ENCODE peak calls at places on chromosomes 12 and 14, in eight cellular contexts. One of them, this sample, is unnamed.

GRCh38 chr12:52087961-52088820 is 8.7 kb downstream of the SMIM41 start:
- DNase-seq in foreskin fibroblast: no peak
- DNase-seq in GM13976: peak; percentile 75
- DNase-seq in psoas muscle: no peak
- DNase-seq in kidney: peak; percentile 48
- DNase-seq in lower lobe of right lung: no peak
- DNase-seq in transverse colon: no peak
- DNase-seq in thoracic aorta: no peak
- DNase-seq in this sample: no peak

GRCh38 chr12:88057994-88058718 is 29.0 kb upstream of the C12orf50 start:
- DNase-seq in foreskin fibroblast: peak; percentile 40
- DNase-seq in GM13976: no peak
- DNase-seq in psoas muscle: no peak
- DNase-seq in kidney: no peak
- DNase-seq in lower lobe of right lung: no peak
- DNase-seq in transverse colon: no peak
- DNase-seq in thoracic aorta: no peak
- DNase-seq in this sample: no peak

GRCh38 chr14:75294649-75295033 is 16.0 kb downstream of the FOS start:
- DNase-seq in foreskin fibroblast: no peak
- DNase-seq in GM13976: peak; percentile 41
- DNase-seq in psoas muscle: no peak
- DNase-seq in kidney: no peak
- DNase-seq in lower lobe of right lung: no peak
- DNase-seq in transverse colon: no peak
- DNase-seq in thoracic aorta: no peak
- DNase-seq in this sample: no peak

GRCh38 chr14:67186789-67187188 is 2.5 kb upstream of the GARIN2 start:
- DNase-seq in foreskin fibroblast: peak; percentile 18
- DNase-seq in GM13976: no peak
- DNase-seq in psoas muscle: no peak
- DNase-seq in kidney: no peak
- DNase-seq in lower lobe of right lung: no peak
- DNase-seq in transverse colon: peak; percentile 14
- DNase-seq in thoracic aorta: no peak
- DNase-seq in this sample: peak; percentile 81

GRCh38 chr12:124772467-124773170 is 91.0 kb downstream of the SCARB1 start:
- DNase-seq in foreskin fibroblast: no peak
- DNase-seq in GM13976: no peak
- DNase-seq in psoas muscle: no peak
- DNase-seq in kidney: no peak
- DNase-seq in lower lobe of right lung: no peak
- DNase-seq in transverse colon: no peak
- DNase-seq in thoracic aorta: no peak
- DNase-seq in this sample: no peak

GRCh38 chr12:91980345-91980744 is 165.3 kb downstream of the BTG1 start:
- DNase-seq in foreskin fibroblast: no peak
- DNase-seq in GM13976: no peak
- DNase-seq in psoas muscle: no peak
- DNase-seq in kidney: no peak
- DNase-seq in lower lobe of right lung: no peak
- DNase-seq in transverse colon: no peak
- DNase-seq in thoracic aorta: no peak
- DNase-seq in this sample: no peak

GRCh38 chr12:45336331-45336730 is 120.4 kb downstream of the ANO6 start:
- DNase-seq in foreskin fibroblast: peak; percentile 93
- DNase-seq in GM13976: no peak
- DNase-seq in psoas muscle: no peak
- DNase-seq in kidney: no peak
- DNase-seq in lower lobe of right lung: no peak
- DNase-seq in transverse colon: no peak
- DNase-seq in thoracic aorta: no peak
- DNase-seq in this sample: no peak

GRCh38 chr12:106269150-106269771 is 21.4 kb upstream of the CKAP4 start:
- DNase-seq in foreskin fibroblast: no peak
- DNase-seq in GM13976: no peak
- DNase-seq in psoas muscle: no peak
- DNase-seq in kidney: no peak
- DNase-seq in lower lobe of right lung: no peak
- DNase-seq in transverse colon: no peak
- DNase-seq in thoracic aorta: no peak
- DNase-seq in this sample: no peak

GRCh38 chr12:108907861-108908302 is 28.0 kb downstream of the DAO start:
- DNase-seq in foreskin fibroblast: no peak
- DNase-seq in GM13976: no peak
- DNase-seq in psoas muscle: no peak
- DNase-seq in kidney: no peak
- DNase-seq in lower lobe of right lung: no peak
- DNase-seq in transverse colon: no peak
- DNase-seq in thoracic aorta: no peak
- DNase-seq in this sample: no peak

DNA sequence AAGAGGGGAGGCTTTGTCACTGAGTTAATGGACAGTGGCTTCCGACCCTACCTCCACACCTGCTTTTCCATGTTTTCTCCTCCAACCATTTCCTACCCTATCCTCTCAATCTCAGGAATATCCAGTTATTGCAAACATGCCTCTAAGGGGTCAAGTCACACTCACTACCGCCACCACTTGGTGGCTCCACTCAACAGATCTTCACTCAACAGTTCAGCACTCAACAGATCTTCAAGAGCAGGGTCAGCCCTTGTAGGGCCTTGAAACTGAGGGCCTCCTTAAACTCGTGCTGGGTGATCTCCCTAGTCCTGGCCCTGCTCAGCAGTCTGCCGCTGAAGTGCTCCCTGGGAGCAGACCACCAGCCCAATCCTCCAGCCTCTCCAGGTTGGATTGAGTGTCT is 14.2 kb downstream of the ZNF641 start:
- DNase-seq in foreskin fibroblast: no peak
- DNase-seq in GM13976: no peak
- DNase-seq in psoas muscle: no peak
- DNase-seq in kidney: no peak
- DNase-seq in lower lobe of right lung: no peak
- DNase-seq in transverse colon: no peak
- DNase-seq in thoracic aorta: no peak
- DNase-seq in this sample: no peak
- TF ChIP-seq CTCF in foreskin fibroblast: no peak
- TF ChIP-seq CTCF in GM13976: no peak
- TF ChIP-seq CTCF in psoas muscle: no peak
- TF ChIP-seq CTCF in kidney: no peak
- TF ChIP-seq CTCF in lower lobe of right lung: peak; percentile 12
- TF ChIP-seq CTCF in transverse colon: no peak
- TF ChIP-seq CTCF in thoracic aorta: no peak
- TF ChIP-seq CTCF in this sample: peak; percentile 35

DNA sequence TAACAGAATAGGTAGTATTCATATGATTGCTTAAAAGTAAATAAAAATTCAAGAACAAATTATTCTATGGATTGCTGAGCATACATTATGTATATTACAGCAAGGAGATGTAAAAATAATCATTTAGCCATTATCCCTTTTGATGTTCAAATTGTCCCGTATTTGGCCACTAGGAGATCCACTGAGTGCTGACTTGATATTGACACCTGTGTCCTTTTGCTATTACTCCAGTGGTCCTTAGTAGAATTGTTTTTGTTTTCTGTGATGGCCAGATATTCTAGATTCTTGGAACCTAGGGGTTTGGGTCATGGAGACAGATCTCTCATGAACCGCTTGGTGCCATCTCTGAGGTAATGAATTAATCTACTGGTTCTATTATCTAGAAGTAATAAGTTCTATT is 16.8 kb downstream of the ERO1A start:
- DNase-seq in foreskin fibroblast: no peak
- DNase-seq in GM13976: no peak
- DNase-seq in psoas muscle: no peak
- DNase-seq in kidney: no peak
- DNase-seq in lower lobe of right lung: no peak
- DNase-seq in transverse colon: no peak
- DNase-seq in thoracic aorta: no peak
- DNase-seq in this sample: no peak
- TF ChIP-seq CTCF in foreskin fibroblast: peak; percentile 16
- TF ChIP-seq CTCF in GM13976: no peak
- TF ChIP-seq CTCF in psoas muscle: no peak
- TF ChIP-seq CTCF in kidney: peak; percentile 14
- TF ChIP-seq CTCF in lower lobe of right lung: peak; percentile 13
- TF ChIP-seq CTCF in transverse colon: peak; percentile 36
- TF ChIP-seq CTCF in thoracic aorta: peak; percentile 8
- TF ChIP-seq CTCF in this sample: peak; percentile 13

DNA sequence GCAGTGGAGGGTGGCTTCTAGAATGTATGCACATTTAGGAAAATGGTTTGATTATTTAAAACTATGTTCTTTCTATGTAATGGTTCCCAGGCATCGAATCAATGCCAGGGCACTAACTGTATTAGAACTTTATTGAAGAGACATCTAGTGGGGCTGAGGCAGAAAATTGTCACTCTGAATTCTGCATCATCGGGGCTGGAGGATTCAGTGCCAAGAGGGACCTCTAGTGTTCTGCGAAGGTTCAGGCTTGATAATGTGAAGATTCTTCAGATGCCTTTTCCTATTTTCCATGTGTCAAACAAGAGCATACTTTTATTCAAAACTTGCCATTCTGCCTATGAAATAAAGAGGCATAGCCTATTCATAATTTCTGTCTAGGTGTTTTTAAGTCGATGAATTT is 146.3 kb downstream of the CAND1 start:
- DNase-seq in foreskin fibroblast: peak; percentile 74
- DNase-seq in GM13976: peak; percentile 22
- DNase-seq in psoas muscle: no peak
- DNase-seq in kidney: no peak
- DNase-seq in lower lobe of right lung: no peak
- DNase-seq in transverse colon: no peak
- DNase-seq in thoracic aorta: no peak
- DNase-seq in this sample: no peak
- TF ChIP-seq CTCF in foreskin fibroblast: peak; percentile 54
- TF ChIP-seq CTCF in GM13976: peak; percentile 23
- TF ChIP-seq CTCF in psoas muscle: peak; percentile 55
- TF ChIP-seq CTCF in kidney: peak; percentile 37
- TF ChIP-seq CTCF in lower lobe of right lung: peak; percentile 35
- TF ChIP-seq CTCF in transverse colon: no peak
- TF ChIP-seq CTCF in thoracic aorta: no peak
- TF ChIP-seq CTCF in this sample: no peak

DNA sequence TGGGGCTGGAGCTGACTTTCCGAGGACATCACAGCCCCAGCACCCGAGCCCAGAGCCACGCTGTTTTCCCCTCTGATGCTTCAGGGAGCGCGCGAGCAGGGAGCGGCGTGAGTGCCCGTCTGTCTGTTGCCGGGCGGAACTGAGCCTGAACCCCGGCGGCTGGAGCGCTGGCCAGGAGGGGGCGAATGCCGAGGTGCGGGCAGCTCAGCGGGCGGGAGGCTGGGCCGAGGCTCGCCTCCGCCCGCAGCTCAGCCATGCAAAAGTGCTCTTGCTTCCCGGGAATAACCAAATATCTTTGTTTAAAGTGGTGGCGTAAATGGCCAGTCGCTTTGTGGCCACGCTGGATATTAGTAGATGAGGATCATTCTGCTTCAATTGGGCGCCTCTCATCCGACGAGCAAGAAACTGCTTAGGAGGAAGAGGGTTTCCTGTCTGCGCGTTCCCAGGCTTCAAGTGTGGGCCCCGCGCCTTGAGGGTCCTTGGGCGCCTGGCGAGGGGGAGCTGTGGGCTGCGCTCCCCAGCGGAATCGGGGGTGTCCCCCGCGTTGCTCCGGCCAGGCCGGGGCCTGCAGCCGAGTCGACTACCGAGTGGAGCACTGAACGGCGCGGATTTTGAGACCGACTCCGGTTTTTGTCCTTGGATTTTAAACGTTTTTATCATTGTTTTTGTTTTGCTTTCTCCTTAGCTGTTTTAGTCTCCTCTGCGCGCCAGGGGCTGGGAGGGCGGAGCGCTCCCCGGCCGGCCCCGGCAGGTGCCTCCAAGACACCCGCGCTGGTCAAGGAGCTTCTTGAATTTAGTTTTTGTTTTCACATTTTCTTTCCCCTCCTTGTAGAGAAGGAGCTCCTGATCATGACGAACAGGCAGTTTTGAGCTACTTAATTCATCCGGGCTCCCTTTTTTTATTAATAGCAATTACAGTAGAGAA is 831 bp upstream of the NKX2-1 start:
- DNase-seq in foreskin fibroblast: peak; percentile 45
- DNase-seq in GM13976: peak; percentile 56
- DNase-seq in psoas muscle: no peak
- DNase-seq in kidney: peak; percentile 66
- DNase-seq in lower lobe of right lung: peak; percentile 79
- DNase-seq in transverse colon: peak; percentile 30
- DNase-seq in thoracic aorta: no peak
- DNase-seq in this sample: no peak
- TF ChIP-seq CTCF in foreskin fibroblast: peak; percentile 28
- TF ChIP-seq CTCF in GM13976: no peak
- TF ChIP-seq CTCF in psoas muscle: no peak
- TF ChIP-seq CTCF in kidney: no peak
- TF ChIP-seq CTCF in lower lobe of right lung: no peak
- TF ChIP-seq CTCF in transverse colon: no peak
- TF ChIP-seq CTCF in thoracic aorta: no peak
- TF ChIP-seq CTCF in this sample: no peak

GRCh38 chr12:93896427-93896826 is 219.3 kb downstream of the CRADD start:
- DNase-seq in foreskin fibroblast: no peak
- DNase-seq in GM13976: no peak
- DNase-seq in psoas muscle: no peak
- DNase-seq in kidney: no peak
- DNase-seq in lower lobe of right lung: no peak
- DNase-seq in transverse colon: no peak
- DNase-seq in thoracic aorta: no peak
- DNase-seq in this sample: no peak
- TF ChIP-seq CTCF in foreskin fibroblast: no peak
- TF ChIP-seq CTCF in GM13976: no peak
- TF ChIP-seq CTCF in psoas muscle: peak; percentile 13
- TF ChIP-seq CTCF in kidney: no peak
- TF ChIP-seq CTCF in lower lobe of right lung: no peak
- TF ChIP-seq CTCF in transverse colon: no peak
- TF ChIP-seq CTCF in thoracic aorta: peak; percentile 29
- TF ChIP-seq CTCF in this sample: no peak

DNA sequence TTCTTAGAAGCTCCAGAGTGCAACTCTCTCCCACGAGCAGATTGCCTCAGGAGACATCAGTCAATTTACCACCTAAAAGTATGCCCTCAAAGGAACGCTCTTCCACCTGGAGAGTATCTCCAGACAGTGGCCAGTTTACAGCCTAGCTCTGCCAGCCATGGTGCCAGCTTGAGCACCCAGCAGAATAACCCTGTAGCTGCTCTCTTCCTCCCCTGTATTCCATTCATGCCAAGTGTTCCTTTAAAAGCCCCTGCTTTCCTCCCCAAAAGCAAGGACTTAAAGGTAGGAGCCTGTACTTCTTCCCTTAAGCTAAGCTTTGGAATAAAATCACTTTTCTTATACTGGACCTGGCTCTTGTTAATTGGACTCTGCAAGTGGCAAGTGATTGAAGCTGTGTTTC is 245.4 kb upstream of the TMEM132C start:
- DNase-seq in foreskin fibroblast: no peak
- DNase-seq in GM13976: no peak
- DNase-seq in psoas muscle: no peak
- DNase-seq in kidney: no peak
- DNase-seq in lower lobe of right lung: no peak
- DNase-seq in transverse colon: no peak
- DNase-seq in thoracic aorta: no peak
- DNase-seq in this sample: no peak
- TF ChIP-seq CTCF in foreskin fibroblast: no peak
- TF ChIP-seq CTCF in GM13976: no peak
- TF ChIP-seq CTCF in psoas muscle: no peak
- TF ChIP-seq CTCF in kidney: no peak
- TF ChIP-seq CTCF in lower lobe of right lung: no peak
- TF ChIP-seq CTCF in transverse colon: no peak
- TF ChIP-seq CTCF in thoracic aorta: no peak
- TF ChIP-seq CTCF in this sample: no peak